ENCODE peak calls at places on chromosome 21, in eight cellular contexts. L, H, V, C, D, W, Z and A are unnamed samples.

GRCh38 chr21:27505516-27505915 is 538.6 kb upstream of the ADAMTS5 start:
- DNase-seq in L (peak), H (no peak), V (no peak), C (peak), D (no peak), W (no peak), Z (no peak), A (no peak)

GRCh38 chr21:45432575-45433255 is 27.8 kb downstream of the COL18A1 start:
- DNase-seq in L (no peak), H (no peak), V (no peak), C (peak), D (no peak), W (no peak), Z (no peak), A (no peak)

GRCh38 chr21:38284221-38284620 is 27.4 kb downstream of the KCNJ15 start:
- DNase-seq in L (no peak), H (no peak), V (no peak), C (no peak), D (no peak), W (no peak), Z (no peak), A (no peak)

GRCh38 chr21:32770514-32771133 is 931 bp downstream of the PAXBP1 start:
- DNase-seq in L (peak), H (no peak), V (no peak), C (peak), D (no peak), W (peak), Z (no peak), A (no peak)

GRCh38 chr21:35204850-35205564 is 155.9 kb upstream of the RUNX1 start:
- DNase-seq in L (no peak), H (peak), V (no peak), C (peak), D (peak), W (no peak), Z (peak), A (no peak)

GRCh38 chr21:34733866-34734265 is 65.1 kb downstream of the CLIC6 start:
- DNase-seq in L (no peak), H (no peak), V (no peak), C (no peak), D (no peak), W (no peak), Z (no peak), A (no peak)

GRCh38 chr21:38925923-38926322 is 120.2 kb downstream of the ETS2 start:
- DNase-seq in L (peak), H (no peak), V (no peak), C (peak), D (no peak), W (peak), Z (no peak), A (no peak)

GRCh38 chr21:37087188-37087587 is 14.1 kb downstream of the TTC3 start:
- DNase-seq in L (peak), H (no peak), V (no peak), C (peak), D (no peak), W (peak), Z (no peak), A (no peak)

GRCh38 chr21:38356898-38357297 is 100.1 kb downstream of the KCNJ15 start:
- DNase-seq in L (no peak), H (no peak), V (no peak), C (no peak), D (no peak), W (no peak), Z (no peak), A (no peak)

GRCh38 chr21:44872266-44872567 is 1.3 kb downstream of the PTTG1IP start:
- DNase-seq in L (no peak), H (no peak), V (no peak), C (no peak), D (no peak), W (peak), Z (no peak), A (no peak)

GRCh38 chr21:39483917-39484316 is 32.1 kb downstream of the SH3BGR start:
- DNase-seq in L (no peak), H (no peak), V (no peak), C (peak), D (no peak), W (no peak), Z (no peak), A (no peak)

GRCh38 chr21:21200103-21200938 is 202.1 kb downstream of the NCAM2 start:
- DNase-seq in L (peak), H (no peak), V (no peak), C (peak), D (no peak), W (peak), Z (no peak), A (no peak)

GRCh38 chr21:39159342-39160063 is 23.7 kb downstream of the PSMG1 start:
- DNase-seq in L (no peak), H (no peak), V (no peak), C (no peak), D (no peak), W (no peak), Z (no peak), A (no peak)

GRCh38 chr21:42317341-42317741 is 2.1 kb upstream of the TFF3 start:
- DNase-seq in L (no peak), H (no peak), V (no peak), C (no peak), D (peak), W (no peak), Z (no peak), A (no peak)

GRCh38 chr21:44626262-44626661 is 631 bp upstream of the KRTAP10-9 start:
- DNase-seq in L (no peak), H (no peak), V (no peak), C (no peak), D (peak), W (no peak), Z (no peak), A (no peak)

GRCh38 chr21:46518983-46519583 is 60.4 kb downstream of the DIP2A start:
- DNase-seq in L (no peak), H (no peak), V (no peak), C (no peak), D (no peak), W (no peak), Z (no peak), A (no peak)

GRCh38 chr21:17002628-17003027 is 510.2 kb upstream of the CXADR start:
- DNase-seq in L (no peak), H (no peak), V (no peak), C (peak), D (no peak), W (no peak), Z (no peak), A (no peak)

GRCh38 chr21:38503588-38503987 is 5.3 kb upstream of the ERG start:
- DNase-seq in L (no peak), H (no peak), V (no peak), C (peak), D (no peak), W (no peak), Z (no peak), A (no peak)

GRCh38 chr21:41641821-41642368 is 125.0 kb downstream of the RIPK4 start:
- DNase-seq in L (peak), H (peak), V (no peak), C (peak), D (no peak), W (peak), Z (no peak), A (no peak)

GRCh38 chr21:41407541-41408460 is 18.2 kb upstream of the MX1 start:
- DNase-seq in L (no peak), H (no peak), V (no peak), C (no peak), D (no peak), W (no peak), Z (no peak), A (no peak)

GRCh38 chr21:14453964-14454641 is 71.2 kb upstream of the HSPA13 start:
- DNase-seq in L (no peak), H (no peak), V (no peak), C (no peak), D (no peak), W (no peak), Z (no peak), A (no peak)

GRCh38 chr21:42627527-42628289 is 25.7 kb upstream of the PDE9A start:
- DNase-seq in L (no peak), H (peak), V (no peak), C (no peak), D (no peak), W (no peak), Z (no peak), A (no peak)

GRCh38 chr21:32182449-32182848 is 96.4 kb downstream of the MIS18A start:
- DNase-seq in L (no peak), H (no peak), V (no peak), C (no peak), D (no peak), W (no peak), Z (no peak), A (no peak)

GRCh38 chr21:35775778-35776515 is 284.4 kb downstream of the SETD4 start:
- DNase-seq in L (no peak), H (no peak), V (no peak), C (no peak), D (no peak), W (peak), Z (no peak), A (no peak)

GRCh38 chr21:42520628-42521253 is 7.1 kb downstream of the SLC37A1 start:
- DNase-seq in L (no peak), H (no peak), V (no peak), C (no peak), D (no peak), W (no peak), Z (no peak), A (peak)

GRCh38 chr21:42865361-42866160 is 13.8 kb downstream of the WDR4 start:
- DNase-seq in L (no peak), H (peak), V (no peak), C (no peak), D (no peak), W (no peak), Z (no peak), A (no peak)

GRCh38 chr21:15850645-15851044 is 120.9 kb downstream of the USP25 start:
- DNase-seq in L (peak), H (no peak), V (no peak), C (peak), D (no peak), W (peak), Z (no peak), A (no peak)

GRCh38 chr21:28089599-28090421 is 902.9 kb downstream of the LTN1 start:
- DNase-seq in L (no peak), H (no peak), V (no peak), C (no peak), D (no peak), W (peak), Z (no peak), A (no peak)

GRCh38 chr21:42635848-42636534 is 17.4 kb upstream of the PDE9A start:
- DNase-seq in L (no peak), H (no peak), V (no peak), C (no peak), D (no peak), W (no peak), Z (no peak), A (peak)

GRCh38 chr21:44732263-44732662 is 20.9 kb upstream of the TSPEAR start:
- DNase-seq in L (no peak), H (no peak), V (no peak), C (no peak), D (no peak), W (no peak), Z (no peak), A (no peak)

GRCh38 chr21:40964691-40965090 is 117.7 kb upstream of the DSCAM start:
- DNase-seq in L (no peak), H (no peak), V (no peak), C (no peak), D (no peak), W (no peak), Z (no peak), A (no peak)

GRCh38 chr21:42939581-42940413 is 14.4 kb upstream of the ERVH48-1 start:
- DNase-seq in L (peak), H (peak), V (no peak), C (peak), D (no peak), W (peak), Z (peak), A (peak)

GRCh38 chr21:34877485-34878128 is 171.5 kb downstream of the RUNX1 start:
- DNase-seq in L (no peak), H (no peak), V (no peak), C (no peak), D (no peak), W (peak), Z (no peak), A (no peak)

GRCh38 chr21:41606706-41607105 is 98.7 kb upstream of the TMPRSS2 start:
- DNase-seq in L (no peak), H (no peak), V (no peak), C (no peak), D (no peak), W (no peak), Z (no peak), A (no peak)

GRCh38 chr21:31641416-31641922 is 18.0 kb upstream of the SOD1 start:
- DNase-seq in L (no peak), H (no peak), V (no peak), C (no peak), D (no peak), W (no peak), Z (no peak), A (no peak)

GRCh38 chr21:39073717-39074116 is 109.5 kb downstream of the PSMG1 start:
- DNase-seq in L (no peak), H (no peak), V (no peak), C (no peak), D (no peak), W (no peak), Z (no peak), A (no peak)

GRCh38 chr21:16419188-16419874 is 689.5 kb downstream of the USP25 start:
- DNase-seq in L (no peak), H (peak), V (no peak), C (no peak), D (no peak), W (peak), Z (no peak), A (no peak)